ENCODE peak calls at places on chromosomes 6 and 20, in five cellular contexts. One of them, this sample, is unnamed.
A peak's percentile ranks its signal among the peaks of the same experiment; 100 is the strongest.

GRCh38 chr6:69936674-69937363 is 70.5 kb downstream of the COL19A1 start:
- DNase-seq in ovary: no peak
- DNase-seq in lower lobe of right lung: no peak
- DNase-seq in GM19239: no peak
- DNase-seq in caudate nucleus: no peak
- DNase-seq in this sample: no peak

GRCh38 chr6:43622541-43622940 is 6.5 kb downstream of the GTPBP2 start:
- DNase-seq in ovary: no peak
- DNase-seq in lower lobe of right lung: no peak
- DNase-seq in GM19239: no peak
- DNase-seq in caudate nucleus: no peak
- DNase-seq in this sample: no peak

GRCh38 chr6:42618686-42619085 is 54.9 kb downstream of the UBR2 start:
- DNase-seq in ovary: no peak
- DNase-seq in lower lobe of right lung: no peak
- DNase-seq in GM19239: no peak
- DNase-seq in caudate nucleus: no peak
- DNase-seq in this sample: no peak

GRCh38 chr20:17083738-17084137 is 143.1 kb upstream of the PCSK2 start:
- DNase-seq in ovary: no peak
- DNase-seq in lower lobe of right lung: no peak
- DNase-seq in GM19239: no peak
- DNase-seq in caudate nucleus: no peak
- DNase-seq in this sample: no peak

GRCh38 chr6:130132286-130132701 is 90.5 kb downstream of the SAMD3 start:
- DNase-seq in ovary: no peak
- DNase-seq in lower lobe of right lung: no peak
- DNase-seq in GM19239: no peak
- DNase-seq in caudate nucleus: no peak
- DNase-seq in this sample: peak; percentile 48

GRCh38 chr6:106694343-106694742 is 65.0 kb downstream of the QRSL1 start:
- DNase-seq in ovary: no peak
- DNase-seq in lower lobe of right lung: no peak
- DNase-seq in GM19239: no peak
- DNase-seq in caudate nucleus: no peak
- DNase-seq in this sample: no peak

GRCh38 chr6:14383393-14384174 is 266.0 kb downstream of the CD83 start:
- DNase-seq in ovary: no peak
- DNase-seq in lower lobe of right lung: no peak
- DNase-seq in GM19239: no peak
- DNase-seq in caudate nucleus: no peak
- DNase-seq in this sample: no peak

GRCh38 chr6:139979021-139979721 is 604.7 kb upstream of the CITED2 start:
- DNase-seq in ovary: no peak
- DNase-seq in lower lobe of right lung: no peak
- DNase-seq in GM19239: no peak
- DNase-seq in caudate nucleus: no peak
- DNase-seq in this sample: no peak

GRCh38 chr20:36062799-36063198 is 91.7 kb upstream of the EPB41L1 start:
- DNase-seq in ovary: no peak
- DNase-seq in lower lobe of right lung: no peak
- DNase-seq in GM19239: no peak
- DNase-seq in caudate nucleus: no peak
- DNase-seq in this sample: no peak

GRCh38 chr20:63104312-63105181 is 97.8 kb upstream of the BHLHE23 start:
- DNase-seq in ovary: no peak
- DNase-seq in lower lobe of right lung: no peak
- DNase-seq in GM19239: no peak
- DNase-seq in caudate nucleus: no peak
- DNase-seq in this sample: no peak

GRCh38 chr20:20362774-20363435 is 5.0 kb upstream of the INSM1 start:
- DNase-seq in ovary: no peak
- DNase-seq in lower lobe of right lung: no peak
- DNase-seq in GM19239: no peak
- DNase-seq in caudate nucleus: no peak
- DNase-seq in this sample: no peak

GRCh38 chr6:79632580-79632979 is 1.5 kb downstream of the SH3BGRL2 start:
- DNase-seq in ovary: no peak
- DNase-seq in lower lobe of right lung: no peak
- DNase-seq in GM19239: no peak
- DNase-seq in caudate nucleus: no peak
- DNase-seq in this sample: no peak

GRCh38 chr6:112289039-112289566 is 34.7 kb upstream of the LAMA4 start:
- DNase-seq in ovary: peak; percentile 71
- DNase-seq in lower lobe of right lung: peak; percentile 40
- DNase-seq in GM19239: no peak
- DNase-seq in caudate nucleus: no peak
- DNase-seq in this sample: no peak

GRCh38 chr20:53040678-53041674 is 68.8 kb downstream of the TSHZ2 start:
- DNase-seq in ovary: peak; percentile 37
- DNase-seq in lower lobe of right lung: no peak
- DNase-seq in GM19239: no peak
- DNase-seq in caudate nucleus: no peak
- DNase-seq in this sample: no peak

GRCh38 chr6:154276810-154277577 is 79.6 kb downstream of the IPCEF1 start:
- DNase-seq in ovary: no peak
- DNase-seq in lower lobe of right lung: no peak
- DNase-seq in GM19239: no peak
- DNase-seq in caudate nucleus: no peak
- DNase-seq in this sample: no peak

GRCh38 chr20:9119776-9120175 is 50.9 kb downstream of the PLCB4 start:
- DNase-seq in ovary: no peak
- DNase-seq in lower lobe of right lung: no peak
- DNase-seq in GM19239: no peak
- DNase-seq in caudate nucleus: no peak
- DNase-seq in this sample: no peak

GRCh38 chr20:32439132-32439829 is 81.2 kb downstream of the ASXL1 start:
- DNase-seq in ovary: no peak
- DNase-seq in lower lobe of right lung: no peak
- DNase-seq in GM19239: no peak
- DNase-seq in caudate nucleus: no peak
- DNase-seq in this sample: no peak

GRCh38 chr6:143545976-143546547 is 34.5 kb upstream of the FUCA2 start:
- DNase-seq in ovary: no peak
- DNase-seq in lower lobe of right lung: no peak
- DNase-seq in GM19239: no peak
- DNase-seq in caudate nucleus: no peak
- DNase-seq in this sample: no peak

GRCh38 chr20:3811421-3812258 is 8.7 kb upstream of the AP5S1 start:
- DNase-seq in ovary: peak; percentile 100
- DNase-seq in lower lobe of right lung: peak; percentile 98
- DNase-seq in GM19239: no peak
- DNase-seq in caudate nucleus: peak; percentile 95
- DNase-seq in this sample: peak; percentile 80

GRCh38 chr6:169622618-169623017 is 79.2 kb downstream of the WDR27 start:
- DNase-seq in ovary: no peak
- DNase-seq in lower lobe of right lung: no peak
- DNase-seq in GM19239: no peak
- DNase-seq in caudate nucleus: no peak
- DNase-seq in this sample: no peak

GRCh38 chr6:3232017-3232838 is 4.8 kb upstream of the TUBB2B start:
- DNase-seq in ovary: no peak
- DNase-seq in lower lobe of right lung: no peak
- DNase-seq in GM19239: no peak
- DNase-seq in caudate nucleus: no peak
- DNase-seq in this sample: no peak

GRCh38 chr6:1952726-1953360 is 292.6 kb downstream of the GMDS start:
- DNase-seq in ovary: no peak
- DNase-seq in lower lobe of right lung: no peak
- DNase-seq in GM19239: no peak
- DNase-seq in caudate nucleus: no peak
- DNase-seq in this sample: no peak

GRCh38 chr20:51366155-51366886 is 176.2 kb downstream of the NFATC2 start:
- DNase-seq in ovary: peak; percentile 76
- DNase-seq in lower lobe of right lung: no peak
- DNase-seq in GM19239: no peak
- DNase-seq in caudate nucleus: no peak
- DNase-seq in this sample: no peak

GRCh38 chr20:61436674-61437279 is 184.7 kb downstream of the CDH4 start:
- DNase-seq in ovary: no peak
- DNase-seq in lower lobe of right lung: no peak
- DNase-seq in GM19239: no peak
- DNase-seq in caudate nucleus: peak; percentile 21
- DNase-seq in this sample: no peak

GRCh38 chr6:5657684-5658429 is 348.9 kb downstream of the NRN1 start:
- DNase-seq in ovary: no peak
- DNase-seq in lower lobe of right lung: no peak
- DNase-seq in GM19239: no peak
- DNase-seq in caudate nucleus: no peak
- DNase-seq in this sample: no peak

GRCh38 chr6:116290799-116291198 is 11.1 kb upstream of the TSPYL1 start:
- DNase-seq in ovary: no peak
- DNase-seq in lower lobe of right lung: no peak
- DNase-seq in GM19239: no peak
- DNase-seq in caudate nucleus: no peak
- DNase-seq in this sample: no peak

GRCh38 chr6:159716247-159717086 is 10.8 kb upstream of the WTAP start:
- DNase-seq in ovary: no peak
- DNase-seq in lower lobe of right lung: no peak
- DNase-seq in GM19239: no peak
- DNase-seq in caudate nucleus: no peak
- DNase-seq in this sample: no peak

GRCh38 chr20:49179368-49180277 is 8.5 kb downstream of the STAU1 start:
- DNase-seq in ovary: no peak
- DNase-seq in lower lobe of right lung: no peak
- DNase-seq in GM19239: no peak
- DNase-seq in caudate nucleus: no peak
- DNase-seq in this sample: no peak

GRCh38 chr6:30171677-30172471 is 8.5 kb downstream of the TRIM15 start:
- DNase-seq in ovary: no peak
- DNase-seq in lower lobe of right lung: peak; percentile 65
- DNase-seq in GM19239: no peak
- DNase-seq in caudate nucleus: no peak
- DNase-seq in this sample: no peak

This sample was measured in central memory CD8-positive, alpha-beta T cell.